ENCODE peak calls at places on chromosomes 7 and 10, in five cellular contexts. One of them, this sample, is unnamed.

GRCh38 chr10:127485153-127485857 is 63.8 kb upstream of the NPS start:
- DNase-seq in A172: peak
- DNase-seq in immature natural killer cell: no peak
- DNase-seq in midbrain: no peak
- DNase-seq in breast epithelium: no peak
- DNase-seq in this sample: no peak

GRCh38 chr10:112961609-112962008 is 11.6 kb downstream of the TCF7L2 start:
- DNase-seq in A172: no peak
- DNase-seq in immature natural killer cell: no peak
- DNase-seq in midbrain: no peak
- DNase-seq in breast epithelium: no peak
- DNase-seq in this sample: no peak

GRCh38 chr10:113219446-113219845 is 269.4 kb downstream of the TCF7L2 start:
- DNase-seq in A172: no peak
- DNase-seq in immature natural killer cell: no peak
- DNase-seq in midbrain: no peak
- DNase-seq in breast epithelium: no peak
- DNase-seq in this sample: no peak

GRCh38 chr10:45374451-45375052 is 536 bp downstream of the ALOX5 start:
- DNase-seq in A172: peak
- DNase-seq in immature natural killer cell: no peak
- DNase-seq in midbrain: no peak
- DNase-seq in breast epithelium: no peak
- DNase-seq in this sample: no peak

GRCh38 chr10:76303682-76304316 is 872.4 kb downstream of the LRMDA start:
- DNase-seq in A172: peak
- DNase-seq in immature natural killer cell: no peak
- DNase-seq in midbrain: peak
- DNase-seq in breast epithelium: peak
- DNase-seq in this sample: peak

GRCh38 chr7:28903779-28904538 is 54.2 kb downstream of the TRIL start:
- DNase-seq in A172: no peak
- DNase-seq in immature natural killer cell: no peak
- DNase-seq in midbrain: no peak
- DNase-seq in breast epithelium: no peak
- DNase-seq in this sample: no peak

GRCh38 chr7:149238051-149238450 is 1.4 kb upstream of the ZNF212 start:
- DNase-seq in A172: no peak
- DNase-seq in immature natural killer cell: no peak
- DNase-seq in midbrain: no peak
- DNase-seq in breast epithelium: no peak
- DNase-seq in this sample: no peak

GRCh38 chr7:36658603-36659516 is 65.4 kb downstream of the AOAH start:
- DNase-seq in A172: peak
- DNase-seq in immature natural killer cell: no peak
- DNase-seq in midbrain: peak
- DNase-seq in breast epithelium: peak
- DNase-seq in this sample: no peak

GRCh38 chr10:75448166-75448565 is 16.7 kb downstream of the LRMDA start:
- DNase-seq in A172: no peak
- DNase-seq in immature natural killer cell: no peak
- DNase-seq in midbrain: no peak
- DNase-seq in breast epithelium: no peak
- DNase-seq in this sample: no peak

GRCh38 chr7:1276626-1277175 is 44.0 kb downstream of the UNCX start:
- DNase-seq in A172: no peak
- DNase-seq in immature natural killer cell: no peak
- DNase-seq in midbrain: no peak
- DNase-seq in breast epithelium: no peak
- DNase-seq in this sample: no peak

GRCh38 chr10:102517553-102517952 is 13.8 kb downstream of the SUFU start:
- DNase-seq in A172: no peak
- DNase-seq in immature natural killer cell: no peak
- DNase-seq in midbrain: no peak
- DNase-seq in breast epithelium: no peak
- DNase-seq in this sample: no peak

GRCh38 chr7:74405191-74405898 is 48.4 kb upstream of the GTF2IRD1 start:
- DNase-seq in A172: no peak
- DNase-seq in immature natural killer cell: no peak
- DNase-seq in midbrain: no peak
- DNase-seq in breast epithelium: no peak
- DNase-seq in this sample: no peak

GRCh38 chr10:6014241-6014761 is 37.0 kb upstream of the IL15RA start:
- DNase-seq in A172: peak
- DNase-seq in immature natural killer cell: peak
- DNase-seq in midbrain: peak
- DNase-seq in breast epithelium: peak
- DNase-seq in this sample: peak

GRCh38 chr7:123570390-123571182 is 13.0 kb upstream of the NDUFA5 start:
- DNase-seq in A172: no peak
- DNase-seq in immature natural killer cell: no peak
- DNase-seq in midbrain: no peak
- DNase-seq in breast epithelium: no peak
- DNase-seq in this sample: no peak

GRCh38 chr10:101563497-101564040 is 24.5 kb downstream of the POLL start:
- DNase-seq in A172: no peak
- DNase-seq in immature natural killer cell: no peak
- DNase-seq in midbrain: no peak
- DNase-seq in breast epithelium: no peak
- DNase-seq in this sample: no peak

GRCh38 chr7:18995270-18995671 is 122.2 kb downstream of the TWIST1 start:
- DNase-seq in A172: no peak
- DNase-seq in immature natural killer cell: no peak
- DNase-seq in midbrain: no peak
- DNase-seq in breast epithelium: no peak
- DNase-seq in this sample: no peak

GRCh38 chr7:94374231-94374630 is 20.5 kb upstream of the COL1A2 start:
- DNase-seq in A172: peak
- DNase-seq in immature natural killer cell: no peak
- DNase-seq in midbrain: no peak
- DNase-seq in breast epithelium: no peak
- DNase-seq in this sample: peak

GRCh38 chr7:12814797-12815196 is 127.4 kb downstream of the ARL4A start:
- DNase-seq in A172: no peak
- DNase-seq in immature natural killer cell: no peak
- DNase-seq in midbrain: no peak
- DNase-seq in breast epithelium: no peak
- DNase-seq in this sample: no peak

GRCh38 chr10:59830601-59831259 is 75.6 kb downstream of the CCDC6 start:
- DNase-seq in A172: peak
- DNase-seq in immature natural killer cell: no peak
- DNase-seq in midbrain: peak
- DNase-seq in breast epithelium: no peak
- DNase-seq in this sample: no peak

GRCh38 chr7:158740013-158740656 is 35.5 kb upstream of the NCAPG2 start:
- DNase-seq in A172: peak
- DNase-seq in immature natural killer cell: peak
- DNase-seq in midbrain: no peak
- DNase-seq in breast epithelium: no peak
- DNase-seq in this sample: no peak

GRCh38 chr10:114367041-114367675 is 37.1 kb downstream of the AFAP1L2 start:
- DNase-seq in A172: peak
- DNase-seq in immature natural killer cell: peak
- DNase-seq in midbrain: no peak
- DNase-seq in breast epithelium: no peak
- DNase-seq in this sample: no peak

GRCh38 chr7:1693419-1693990 is 23.4 kb downstream of the ELFN1 start:
- DNase-seq in A172: no peak
- DNase-seq in immature natural killer cell: no peak
- DNase-seq in midbrain: no peak
- DNase-seq in breast epithelium: no peak
- DNase-seq in this sample: no peak

GRCh38 chr10:69089638-69090599 is 2.0 kb downstream of the SRGN start:
- DNase-seq in A172: peak
- DNase-seq in immature natural killer cell: peak
- DNase-seq in midbrain: no peak
- DNase-seq in breast epithelium: peak
- DNase-seq in this sample: no peak

GRCh38 chr7:46080595-46081159 is 159.6 kb upstream of the IGFBP3 start:
- DNase-seq in A172: no peak
- DNase-seq in immature natural killer cell: no peak
- DNase-seq in midbrain: no peak
- DNase-seq in breast epithelium: no peak
- DNase-seq in this sample: no peak

GRCh38 chr10:60896033-60896432 is 48.0 kb downstream of the RHOBTB1 start:
- DNase-seq in A172: no peak
- DNase-seq in immature natural killer cell: no peak
- DNase-seq in midbrain: no peak
- DNase-seq in breast epithelium: no peak
- DNase-seq in this sample: no peak

GRCh38 chr7:65002972-65003585 is 3.4 kb downstream of the ERV3-1 start:
- DNase-seq in A172: no peak
- DNase-seq in immature natural killer cell: no peak
- DNase-seq in midbrain: no peak
- DNase-seq in breast epithelium: no peak
- DNase-seq in this sample: no peak

GRCh38 chr7:76292206-76292573 is 10.3 kb upstream of the HSPB1 start:
- DNase-seq in A172: no peak
- DNase-seq in immature natural killer cell: no peak
- DNase-seq in midbrain: no peak
- DNase-seq in breast epithelium: no peak
- DNase-seq in this sample: no peak

GRCh38 chr7:80722596-80723141 is 84.2 kb downstream of the CD36 start:
- DNase-seq in A172: peak
- DNase-seq in immature natural killer cell: no peak
- DNase-seq in midbrain: no peak
- DNase-seq in breast epithelium: peak
- DNase-seq in this sample: peak

This sample was measured in thoracic aorta.